ENCODE peak calls at places on chromosomes 5 and 9, in eight cellular contexts. S, L, A, J, K, Y, F and X are unnamed samples.

GRCh38 chr9:69877852-69878507 is 57.4 kb downstream of the CFAP95 start:
- DNase-seq in S (no peak), L (peak), A (no peak), J (no peak), K (no peak), Y (no peak), F (no peak), X (no peak)

GRCh38 chr9:130235558-130236435 is 29.8 kb upstream of the HMCN2 start:
- DNase-seq in S (peak), L (peak), A (peak), J (peak), K (peak), Y (no peak), F (peak), X (peak)

GRCh38 chr9:26551971-26552370 is 340.6 kb downstream of the CAAP1 start:
- DNase-seq in S (no peak), L (no peak), A (no peak), J (no peak), K (no peak), Y (no peak), F (no peak), X (no peak)

GRCh38 chr9:111356567-111357244 is 26.7 kb upstream of the OR2K2 start:
- DNase-seq in S (peak), L (no peak), A (no peak), J (no peak), K (no peak), Y (peak), F (no peak), X (no peak)

GRCh38 chr9:100427366-100428263 is 672 bp downstream of the MSANTD3 start:
- DNase-seq in S (peak), L (peak), A (no peak), J (peak), K (no peak), Y (no peak), F (peak), X (no peak)

GRCh38 chr5:176365663-176366574 is 632 bp downstream of the ARL10 start:
- DNase-seq in S (peak), L (no peak), A (peak), J (no peak), K (no peak), Y (no peak), F (no peak), X (no peak)

GRCh38 chr5:152532714-152533113 is 127.6 kb upstream of the NMUR2 start:
- DNase-seq in S (no peak), L (peak), A (no peak), J (no peak), K (no peak), Y (peak), F (no peak), X (no peak)

GRCh38 chr9:72749276-72749675 is 203.6 kb downstream of the ALDH1A1 start:
- DNase-seq in S (no peak), L (no peak), A (no peak), J (no peak), K (no peak), Y (no peak), F (no peak), X (no peak)

GRCh38 chr5:126881821-126882220 is 104.9 kb downstream of the LMNB1 start:
- DNase-seq in S (no peak), L (no peak), A (no peak), J (no peak), K (no peak), Y (no peak), F (no peak), X (no peak)

GRCh38 chr9:68733021-68733405 is 28.0 kb downstream of the PIP5K1B start:
- DNase-seq in S (no peak), L (no peak), A (no peak), J (no peak), K (no peak), Y (no peak), F (no peak), X (no peak)

GRCh38 chr5:109016300-109016699 is 268.6 kb downstream of the FER start:
- DNase-seq in S (no peak), L (peak), A (no peak), J (no peak), K (no peak), Y (no peak), F (no peak), X (no peak)

GRCh38 chr9:21653589-21653988 is 148.8 kb upstream of the MTAP start:
- DNase-seq in S (no peak), L (no peak), A (no peak), J (no peak), K (no peak), Y (no peak), F (no peak), X (no peak)

GRCh38 chr9:68653141-68653595 is 51.9 kb upstream of the PIP5K1B start:
- DNase-seq in S (no peak), L (no peak), A (no peak), J (no peak), K (no peak), Y (no peak), F (no peak), X (no peak)

GRCh38 chr5:4716786-4717185 is 423.3 kb upstream of the ADAMTS16 start:
- DNase-seq in S (no peak), L (no peak), A (no peak), J (no peak), K (no peak), Y (no peak), F (no peak), X (no peak)

GRCh38 chr9:127489471-127490115 is 38.3 kb downstream of the LRSAM1 start:
- DNase-seq in S (no peak), L (no peak), A (no peak), J (no peak), K (no peak), Y (no peak), F (no peak), X (no peak)

GRCh38 chr9:112861638-112862555 is 28.8 kb downstream of the SLC46A2 start:
- DNase-seq in S (peak), L (no peak), A (peak), J (no peak), K (no peak), Y (no peak), F (no peak), X (peak)

GRCh38 chr5:107790671-107791070 is 119.9 kb upstream of the EFNA5 start:
- DNase-seq in S (no peak), L (no peak), A (no peak), J (no peak), K (no peak), Y (no peak), F (no peak), X (no peak)

GRCh38 chr5:178895615-178896571 is at the start of gene ZFP2:
- DNase-seq in S (peak), L (peak), A (peak), J (peak), K (no peak), Y (no peak), F (peak), X (no peak)

GRCh38 chr9:94899464-94900221 is 173.1 kb downstream of the AOPEP start:
- DNase-seq in S (no peak), L (peak), A (no peak), J (no peak), K (no peak), Y (no peak), F (no peak), X (no peak)

GRCh38 chr5:171122372-171122771 is 186.7 kb upstream of the TLX3 start:
- DNase-seq in S (no peak), L (no peak), A (no peak), J (no peak), K (no peak), Y (no peak), F (no peak), X (peak)

GRCh38 chr9:133916159-133916541 is 76.0 kb downstream of the VAV2 start:
- DNase-seq in S (no peak), L (no peak), A (no peak), J (no peak), K (peak), Y (no peak), F (no peak), X (no peak)

GRCh38 chr5:72125931-72126620 is 18.8 kb downstream of the MAP1B start:
- DNase-seq in S (no peak), L (no peak), A (no peak), J (no peak), K (no peak), Y (no peak), F (no peak), X (no peak)

GRCh38 chr5:32030686-32031478 is 143.2 kb downstream of the GOLPH3 start:
- DNase-seq in S (no peak), L (no peak), A (no peak), J (no peak), K (no peak), Y (no peak), F (no peak), X (no peak)

GRCh38 chr9:37645903-37646506 is 4.7 kb upstream of the FRMPD1 start:
- DNase-seq in S (no peak), L (no peak), A (no peak), J (no peak), K (no peak), Y (no peak), F (no peak), X (no peak)

GRCh38 chr9:87512321-87512720 is 14.7 kb downstream of the DAPK1 start:
- DNase-seq in S (no peak), L (no peak), A (no peak), J (no peak), K (no peak), Y (no peak), F (no peak), X (no peak)

GRCh38 chr9:101446732-101447131 is 11.2 kb upstream of the ALDOB start:
- DNase-seq in S (no peak), L (no peak), A (no peak), J (no peak), K (no peak), Y (no peak), F (no peak), X (no peak)

GRCh38 chr9:98020471-98021145 is 35.9 kb upstream of the NANS start:
- DNase-seq in S (no peak), L (no peak), A (no peak), J (peak), K (no peak), Y (no peak), F (no peak), X (no peak)

DNA sequence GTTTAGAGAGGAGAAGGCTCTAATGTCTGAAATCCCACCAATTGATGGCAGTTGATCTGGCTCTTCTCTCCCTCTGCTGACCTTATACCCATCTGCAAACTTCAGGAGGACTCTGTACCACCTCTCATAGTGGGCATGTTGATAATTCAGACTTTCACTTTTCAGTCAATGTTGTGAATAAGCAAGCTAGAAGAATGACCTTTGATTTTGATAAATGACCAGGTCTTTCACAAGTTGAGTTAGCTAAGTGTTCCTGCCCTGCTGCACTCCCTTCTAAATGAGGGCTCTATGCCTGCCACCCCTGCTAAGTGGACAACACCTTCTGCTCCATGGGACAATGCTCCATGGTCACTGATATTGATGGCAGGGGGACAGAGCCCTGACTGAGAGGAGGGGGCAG is 74.7 kb downstream of the SPRY4 start:
- DNase-seq in S (no peak), L (peak), A (no peak), J (no peak), K (no peak), Y (no peak), F (no peak), X (no peak)
- TF ChIP-seq POLR2AphosphoS5 in S (no peak), L (no peak), A (no peak), J (no peak), K (no peak), Y (no peak), F (no peak), X (no peak)

GRCh38 chr5:68266457-68266856 is 50.9 kb downstream of the PIK3R1 start:
- DNase-seq in S (no peak), L (no peak), A (no peak), J (no peak), K (no peak), Y (no peak), F (no peak), X (no peak)

GRCh38 chr5:68265822-68266395 is 50.4 kb downstream of the PIK3R1 start:
- DNase-seq in S (peak), L (no peak), A (no peak), J (no peak), K (no peak), Y (no peak), F (no peak), X (no peak)

GRCh38 chr5:68265347-68265746 is 49.8 kb downstream of the PIK3R1 start:
- DNase-seq in S (peak), L (no peak), A (no peak), J (no peak), K (no peak), Y (no peak), F (no peak), X (no peak)

GRCh38 chr5:68267044-68267443 is 51.5 kb downstream of the PIK3R1 start:
- DNase-seq in S (no peak), L (no peak), A (no peak), J (no peak), K (no peak), Y (no peak), F (no peak), X (no peak)

DNA sequence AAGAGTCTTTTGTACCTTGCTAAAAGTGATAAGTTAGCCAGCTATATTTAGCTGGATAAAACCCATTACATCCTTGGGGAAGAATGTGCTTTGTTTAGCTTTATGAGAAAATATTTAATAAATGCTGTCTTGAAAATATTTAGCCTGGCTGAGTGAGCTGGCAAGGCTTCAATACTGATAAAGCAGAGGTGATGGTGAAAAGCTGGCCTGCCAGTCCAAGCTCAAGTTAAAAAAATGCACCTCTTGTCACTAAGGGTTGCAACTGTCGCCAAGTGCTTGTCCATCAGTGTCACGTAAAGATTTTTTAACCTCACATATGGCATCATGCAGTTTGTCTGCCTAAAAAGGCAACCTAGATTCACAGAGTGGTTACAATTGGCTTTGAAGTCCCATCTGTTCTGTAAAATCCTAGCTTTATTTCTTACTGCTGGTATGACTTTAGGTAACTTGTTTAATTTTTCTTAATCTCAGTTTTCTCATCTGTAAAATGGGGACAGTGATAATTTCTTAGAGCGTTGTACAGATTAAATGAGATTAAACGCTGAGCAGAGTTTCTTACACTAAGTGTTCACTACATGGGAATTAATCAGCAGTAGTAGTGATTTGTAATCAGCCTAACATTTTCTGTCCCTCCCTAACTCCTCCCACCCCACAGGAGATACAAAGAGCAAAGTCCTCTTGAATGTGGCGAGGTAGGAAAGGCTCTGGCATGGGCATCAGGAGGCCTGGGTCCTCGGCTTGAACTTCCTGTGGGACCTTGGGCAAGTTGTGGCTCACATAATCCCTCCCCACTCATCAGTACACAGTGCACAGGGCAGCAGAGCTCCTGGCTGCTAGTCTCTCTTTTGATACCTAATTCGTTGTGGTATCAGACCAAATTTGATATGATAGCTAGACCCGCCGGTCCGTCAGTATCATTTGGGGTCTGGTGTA is 48.7 kb downstream of the PIK3R1 start:
- DNase-seq in S (no peak), L (peak), A (no peak), J (no peak), K (no peak), Y (no peak), F (no peak), X (no peak)
- TF ChIP-seq POLR2AphosphoS5 in S (peak), L (no peak), A (no peak), J (peak), K (no peak), Y (no peak), F (no peak), X (no peak)

DNA sequence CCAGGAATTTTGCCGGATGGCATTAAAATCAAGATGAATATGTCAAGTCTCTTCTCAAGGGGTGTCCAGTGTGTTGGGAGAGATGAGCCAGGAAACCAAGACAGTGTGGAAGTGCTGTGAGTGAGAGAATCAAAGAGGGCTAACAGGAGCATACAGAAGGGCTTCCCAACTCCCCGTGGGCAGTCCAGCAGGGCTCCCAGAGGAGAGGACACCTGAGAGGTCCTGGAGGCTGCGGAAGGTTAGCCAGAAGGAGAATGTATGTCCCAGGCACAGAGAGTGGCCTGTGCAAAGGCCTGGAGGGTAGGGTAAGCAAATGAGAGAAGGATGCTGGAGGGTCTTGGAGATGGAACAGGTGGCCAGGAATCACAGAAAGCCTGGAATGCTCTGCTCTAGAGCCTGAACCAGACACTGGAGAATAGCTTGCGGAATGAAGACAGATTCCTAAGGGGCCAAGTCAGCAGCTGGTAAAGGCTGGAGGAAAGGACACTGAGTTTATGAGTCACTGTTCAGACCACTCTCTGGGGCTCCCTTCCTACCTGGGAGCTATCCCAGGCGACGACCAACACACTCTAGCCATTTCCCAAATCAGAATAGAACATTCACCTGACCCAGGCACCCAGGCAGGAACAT is 59.4 kb downstream of the SLC22A5 start:
- DNase-seq in S (no peak), L (no peak), A (peak), J (no peak), K (no peak), Y (no peak), F (no peak), X (no peak)
- TF ChIP-seq POLR2AphosphoS5 in S (no peak), L (no peak), A (no peak), J (no peak), K (no peak), Y (no peak), F (no peak), X (no peak)

GRCh38 chr5:81216152-81216551 is 17.0 kb upstream of the CKMT2 start:
- DNase-seq in S (no peak), L (no peak), A (no peak), J (no peak), K (no peak), Y (no peak), F (no peak), X (no peak)
- TF ChIP-seq POLR2AphosphoS5 in S (no peak), L (no peak), A (no peak), J (no peak), K (no peak), Y (no peak), F (no peak), X (no peak)

DNA sequence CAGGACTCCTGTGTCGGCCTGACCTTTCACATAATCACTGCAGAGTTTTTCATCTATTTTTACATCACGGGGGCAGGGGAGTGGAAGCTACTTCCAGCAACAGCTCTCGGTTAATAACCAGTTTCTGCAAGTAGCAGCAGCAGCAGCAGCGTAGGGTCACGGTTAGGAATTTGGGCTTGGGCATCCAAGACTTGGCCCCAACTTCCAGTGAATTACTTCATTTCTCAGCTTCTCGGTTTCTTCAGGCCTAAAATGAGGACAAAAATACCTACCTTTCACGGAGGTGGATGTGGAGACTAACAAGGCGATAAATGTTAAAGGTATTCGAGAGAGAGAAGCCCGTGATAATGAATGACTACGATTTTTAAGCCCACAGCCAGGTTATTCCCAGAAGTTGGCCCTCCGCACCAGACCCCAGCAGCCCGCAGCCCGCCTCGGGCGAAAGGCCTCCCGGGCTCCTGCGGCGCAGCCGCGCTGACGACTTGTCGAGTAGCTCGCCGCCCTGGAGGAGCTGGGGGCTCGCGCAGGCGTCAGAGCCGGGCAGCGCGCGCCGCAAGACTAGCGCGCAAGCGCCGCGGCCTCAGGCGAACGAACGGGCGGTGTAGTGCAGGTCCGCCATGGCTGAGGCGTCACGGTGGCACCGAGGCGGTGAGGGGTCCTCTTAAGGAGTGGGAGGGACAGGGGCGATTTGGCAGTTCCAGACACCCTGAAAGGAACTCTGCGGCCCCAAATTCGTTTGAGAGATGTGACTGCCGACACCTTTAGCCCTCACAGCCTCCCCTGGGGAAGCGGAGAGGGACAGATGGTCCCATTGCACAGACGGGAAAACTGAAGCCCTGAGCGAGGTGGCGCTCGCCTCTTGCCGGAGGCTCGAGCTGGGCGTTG is at the start of gene PKD2L2:
- DNase-seq in S (peak), L (no peak), A (peak), J (peak), K (peak), Y (peak), F (peak), X (no peak)
- TF ChIP-seq POLR2AphosphoS5 in S (peak), L (no peak), A (peak), J (peak), K (peak), Y (peak), F (peak), X (no peak)

GRCh38 chr5:98503582-98503981 is 269.9 kb upstream of the RGMB start:
- DNase-seq in S (no peak), L (no peak), A (no peak), J (no peak), K (no peak), Y (no peak), F (no peak), X (no peak)

GRCh38 chr5:98498028-98498427 is 275.4 kb upstream of the RGMB start:
- DNase-seq in S (no peak), L (no peak), A (no peak), J (no peak), K (no peak), Y (no peak), F (no peak), X (no peak)

GRCh38 chr5:98500811-98501210 is 272.7 kb upstream of the RGMB start:
- DNase-seq in S (no peak), L (no peak), A (no peak), J (no peak), K (no peak), Y (no peak), F (no peak), X (no peak)

GRCh38 chr5:98497391-98497790 is 276.1 kb upstream of the RGMB start:
- DNase-seq in S (no peak), L (no peak), A (no peak), J (no peak), K (no peak), Y (no peak), F (no peak), X (no peak)

GRCh38 chr5:98499892-98500291 is 273.6 kb upstream of the RGMB start:
- DNase-seq in S (no peak), L (no peak), A (no peak), J (no peak), K (no peak), Y (no peak), F (no peak), X (no peak)
- TF ChIP-seq POLR2AphosphoS5 in S (no peak), L (no peak), A (no peak), J (no peak), K (no peak), Y (no peak), F (no peak), X (no peak)

GRCh38 chr5:1505506-1506241 is 18.1 kb downstream of the LPCAT1 start:
- DNase-seq in S (no peak), L (no peak), A (peak), J (no peak), K (no peak), Y (no peak), F (no peak), X (no peak)
- TF ChIP-seq POLR2AphosphoS5 in S (no peak), L (no peak), A (no peak), J (no peak), K (no peak), Y (no peak), F (no peak), X (no peak)

GRCh38 chr5:149857499-149857898 is 87.1 kb downstream of the PDE6A start:
- DNase-seq in S (peak), L (no peak), A (peak), J (peak), K (peak), Y (no peak), F (peak), X (peak)
- TF ChIP-seq POLR2AphosphoS5 in S (peak), L (no peak), A (peak), J (peak), K (peak), Y (no peak), F (peak), X (no peak)